ENCODE peak calls at places on chromosomes 16 and 17, in seven cellular contexts. One of them, this sample, is unnamed.

GRCh38 chr17:9258115-9259020 is 237.1 kb downstream of the NTN1 start:
- DNase-seq in fibroblast of pulmonary artery: no peak
- DNase-seq in SK-N-SH: no peak
- DNase-seq in tibial artery: no peak
- DNase-seq in Peyer's patch: no peak
- DNase-seq in astrocyte of the spinal cord: peak; percentile 54
- DNase-seq in mammary epithelial cell: no peak
- DNase-seq in this sample: no peak

GRCh38 chr16:526181-527014 is 1.1 kb upstream of the CAPN15 start:
- DNase-seq in fibroblast of pulmonary artery: peak; percentile 46
- DNase-seq in SK-N-SH: no peak
- DNase-seq in tibial artery: peak; percentile 74
- DNase-seq in Peyer's patch: no peak
- DNase-seq in astrocyte of the spinal cord: peak; percentile 35
- DNase-seq in mammary epithelial cell: peak; percentile 37
- DNase-seq in this sample: peak; percentile 37

GRCh38 chr16:72992142-72992601 is 55.8 kb downstream of the ZFHX3 start:
- DNase-seq in fibroblast of pulmonary artery: no peak
- DNase-seq in SK-N-SH: peak; percentile 37
- DNase-seq in tibial artery: peak; percentile 63
- DNase-seq in Peyer's patch: no peak
- DNase-seq in astrocyte of the spinal cord: no peak
- DNase-seq in mammary epithelial cell: no peak
- DNase-seq in this sample: no peak

GRCh38 chr17:76502326-76503211 is 1.3 kb upstream of the RHBDF2 start:
- DNase-seq in fibroblast of pulmonary artery: no peak
- DNase-seq in SK-N-SH: no peak
- DNase-seq in tibial artery: no peak
- DNase-seq in Peyer's patch: no peak
- DNase-seq in astrocyte of the spinal cord: no peak
- DNase-seq in mammary epithelial cell: no peak
- DNase-seq in this sample: no peak

GRCh38 chr17:79619196-79619595 is 8.3 kb upstream of the RBFOX3 start:
- DNase-seq in fibroblast of pulmonary artery: no peak
- DNase-seq in SK-N-SH: peak; percentile 25
- DNase-seq in tibial artery: peak; percentile 45
- DNase-seq in Peyer's patch: no peak
- DNase-seq in astrocyte of the spinal cord: no peak
- DNase-seq in mammary epithelial cell: no peak
- DNase-seq in this sample: no peak

GRCh38 chr16:85568519-85568918 is 44.6 kb upstream of the GSE1 start:
- DNase-seq in fibroblast of pulmonary artery: no peak
- DNase-seq in SK-N-SH: no peak
- DNase-seq in tibial artery: no peak
- DNase-seq in Peyer's patch: no peak
- DNase-seq in astrocyte of the spinal cord: no peak
- DNase-seq in mammary epithelial cell: no peak
- DNase-seq in this sample: no peak

GRCh38 chr17:14301279-14301760 is 439 bp downstream of the HS3ST3B1 start:
- DNase-seq in fibroblast of pulmonary artery: no peak
- DNase-seq in SK-N-SH: peak; percentile 58
- DNase-seq in tibial artery: no peak
- DNase-seq in Peyer's patch: no peak
- DNase-seq in astrocyte of the spinal cord: peak; percentile 35
- DNase-seq in mammary epithelial cell: no peak
- DNase-seq in this sample: no peak

GRCh38 chr16:27847030-27847550 is 216.4 kb downstream of the GSG1L start:
- DNase-seq in fibroblast of pulmonary artery: no peak
- DNase-seq in SK-N-SH: no peak
- DNase-seq in tibial artery: peak; percentile 42
- DNase-seq in Peyer's patch: no peak
- DNase-seq in astrocyte of the spinal cord: peak; percentile 30
- DNase-seq in mammary epithelial cell: peak; percentile 37
- DNase-seq in this sample: peak; percentile 3

GRCh38 chr16:11639925-11640899 is 28.0 kb upstream of the SNN start:
- DNase-seq in fibroblast of pulmonary artery: peak; percentile 100
- DNase-seq in SK-N-SH: no peak
- DNase-seq in tibial artery: peak; percentile 96
- DNase-seq in Peyer's patch: no peak
- DNase-seq in astrocyte of the spinal cord: peak; percentile 91
- DNase-seq in mammary epithelial cell: peak; percentile 95
- DNase-seq in this sample: peak; percentile 99

GRCh38 chr17:773467-774319 is 8.4 kb downstream of the GLOD4 start:
- DNase-seq in fibroblast of pulmonary artery: no peak
- DNase-seq in SK-N-SH: no peak
- DNase-seq in tibial artery: no peak
- DNase-seq in Peyer's patch: no peak
- DNase-seq in astrocyte of the spinal cord: no peak
- DNase-seq in mammary epithelial cell: no peak
- DNase-seq in this sample: no peak

GRCh38 chr16:24986512-24987303 is 28.5 kb downstream of the ARHGAP17 start:
- DNase-seq in fibroblast of pulmonary artery: peak; percentile 96
- DNase-seq in SK-N-SH: no peak
- DNase-seq in tibial artery: no peak
- DNase-seq in Peyer's patch: no peak
- DNase-seq in astrocyte of the spinal cord: peak; percentile 86
- DNase-seq in mammary epithelial cell: no peak
- DNase-seq in this sample: peak; percentile 93

GRCh38 chr17:42180922-42181850 is at the start of gene KCNH4:
- DNase-seq in fibroblast of pulmonary artery: peak; percentile 83
- DNase-seq in SK-N-SH: peak; percentile 99
- DNase-seq in tibial artery: peak; percentile 80
- DNase-seq in Peyer's patch: peak; percentile 85
- DNase-seq in astrocyte of the spinal cord: peak; percentile 47
- DNase-seq in mammary epithelial cell: peak; percentile 53
- DNase-seq in this sample: peak; percentile 79

GRCh38 chr17:73835605-73836004 is 191.4 kb upstream of the SDK2 start:
- DNase-seq in fibroblast of pulmonary artery: no peak
- DNase-seq in SK-N-SH: no peak
- DNase-seq in tibial artery: no peak
- DNase-seq in Peyer's patch: no peak
- DNase-seq in astrocyte of the spinal cord: no peak
- DNase-seq in mammary epithelial cell: no peak
- DNase-seq in this sample: no peak

GRCh38 chr17:15942207-15942833 is 2.6 kb upstream of the ADORA2B start:
- DNase-seq in fibroblast of pulmonary artery: peak; percentile 57
- DNase-seq in SK-N-SH: no peak
- DNase-seq in tibial artery: no peak
- DNase-seq in Peyer's patch: no peak
- DNase-seq in astrocyte of the spinal cord: no peak
- DNase-seq in mammary epithelial cell: no peak
- DNase-seq in this sample: peak; percentile 58

GRCh38 chr16:84368327-84368996 is at the start of gene ATP2C2:
- DNase-seq in fibroblast of pulmonary artery: no peak
- DNase-seq in SK-N-SH: peak; percentile 38
- DNase-seq in tibial artery: no peak
- DNase-seq in Peyer's patch: no peak
- DNase-seq in astrocyte of the spinal cord: no peak
- DNase-seq in mammary epithelial cell: peak; percentile 62
- DNase-seq in this sample: no peak

GRCh38 chr17:8223356-8224063 is 13.1 kb upstream of the AURKB start:
- DNase-seq in fibroblast of pulmonary artery: peak; percentile 42
- DNase-seq in SK-N-SH: peak; percentile 54
- DNase-seq in tibial artery: peak; percentile 85
- DNase-seq in Peyer's patch: peak; percentile 70
- DNase-seq in astrocyte of the spinal cord: peak; percentile 41
- DNase-seq in mammary epithelial cell: no peak
- DNase-seq in this sample: peak; percentile 57
- TF ChIP-seq CTCF in fibroblast of pulmonary artery: peak; percentile 5
- TF ChIP-seq CTCF in SK-N-SH: peak; percentile 38
- TF ChIP-seq CTCF in tibial artery: no peak
- TF ChIP-seq CTCF in Peyer's patch: no peak
- TF ChIP-seq CTCF in astrocyte of the spinal cord: peak; percentile 22
- TF ChIP-seq CTCF in mammary epithelial cell: peak; percentile 16
- TF ChIP-seq CTCF in this sample: peak; percentile 5

GRCh38 chr16:81598083-81598482 is 153.5 kb downstream of the CMIP start:
- DNase-seq in fibroblast of pulmonary artery: no peak
- DNase-seq in SK-N-SH: no peak
- DNase-seq in tibial artery: no peak
- DNase-seq in Peyer's patch: no peak
- DNase-seq in astrocyte of the spinal cord: no peak
- DNase-seq in mammary epithelial cell: no peak
- DNase-seq in this sample: no peak
- TF ChIP-seq CTCF in fibroblast of pulmonary artery: no peak
- TF ChIP-seq CTCF in SK-N-SH: peak; percentile 21
- TF ChIP-seq CTCF in tibial artery: no peak
- TF ChIP-seq CTCF in Peyer's patch: no peak
- TF ChIP-seq CTCF in astrocyte of the spinal cord: no peak
- TF ChIP-seq CTCF in mammary epithelial cell: peak; percentile 18
- TF ChIP-seq CTCF in this sample: no peak

DNA sequence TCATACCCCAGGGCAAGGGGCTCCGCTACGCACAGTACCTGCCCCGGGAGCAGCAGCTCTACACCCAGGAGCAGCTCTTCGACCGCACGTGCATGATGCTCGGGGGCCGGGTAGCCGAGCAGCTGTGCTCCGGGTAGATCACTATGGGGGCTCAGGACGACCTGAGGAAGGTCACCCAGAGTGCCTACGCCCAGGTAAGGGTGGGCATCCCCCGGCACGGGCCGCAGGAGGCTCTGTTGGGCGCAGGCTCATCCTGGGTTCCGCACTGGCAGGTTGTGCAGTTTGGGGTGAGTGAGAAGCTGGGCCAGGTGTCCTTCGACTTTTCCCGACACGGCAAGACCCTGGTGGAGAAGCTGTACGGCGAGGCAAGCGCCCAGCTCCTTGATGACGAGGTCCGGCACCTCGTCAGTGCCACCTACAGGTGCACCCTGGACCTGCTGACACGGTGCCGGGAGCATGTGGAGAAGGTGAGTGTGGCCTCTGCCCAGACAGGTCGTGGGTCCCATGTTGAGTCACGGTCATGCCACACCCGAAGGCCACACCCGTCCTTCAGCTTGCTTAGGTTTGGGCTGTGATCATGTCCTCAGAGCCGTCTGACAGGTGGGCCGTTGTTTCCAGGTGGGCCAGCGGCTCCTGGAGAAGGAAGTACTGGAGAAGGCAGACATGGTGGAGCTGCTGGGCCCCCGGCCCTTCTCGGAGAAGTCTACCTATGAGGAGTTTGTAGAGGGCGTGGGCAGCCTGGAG is 19.3 kb downstream of the DBNDD1 start:
- DNase-seq in fibroblast of pulmonary artery: no peak
- DNase-seq in SK-N-SH: no peak
- DNase-seq in tibial artery: no peak
- DNase-seq in Peyer's patch: no peak
- DNase-seq in astrocyte of the spinal cord: no peak
- DNase-seq in mammary epithelial cell: no peak
- DNase-seq in this sample: no peak
- TF ChIP-seq CTCF in fibroblast of pulmonary artery: no peak
- TF ChIP-seq CTCF in SK-N-SH: no peak
- TF ChIP-seq CTCF in tibial artery: no peak
- TF ChIP-seq CTCF in Peyer's patch: no peak
- TF ChIP-seq CTCF in astrocyte of the spinal cord: peak; percentile 10
- TF ChIP-seq CTCF in mammary epithelial cell: no peak
- TF ChIP-seq CTCF in this sample: no peak

GRCh38 chr17:18362509-18363020 is 785 bp downstream of the SHMT1 start:
- DNase-seq in fibroblast of pulmonary artery: peak; percentile 11
- DNase-seq in SK-N-SH: peak; percentile 70
- DNase-seq in tibial artery: peak; percentile 76
- DNase-seq in Peyer's patch: peak; percentile 19
- DNase-seq in astrocyte of the spinal cord: peak; percentile 29
- DNase-seq in mammary epithelial cell: peak; percentile 12
- DNase-seq in this sample: peak; percentile 11
- TF ChIP-seq CTCF in fibroblast of pulmonary artery: no peak
- TF ChIP-seq CTCF in SK-N-SH: no peak
- TF ChIP-seq CTCF in tibial artery: no peak
- TF ChIP-seq CTCF in Peyer's patch: no peak
- TF ChIP-seq CTCF in astrocyte of the spinal cord: no peak
- TF ChIP-seq CTCF in mammary epithelial cell: peak; percentile 3
- TF ChIP-seq CTCF in this sample: no peak

GRCh38 chr16:67280090-67281015 is 1.0 kb downstream of the PLEKHG4 start:
- DNase-seq in fibroblast of pulmonary artery: no peak
- DNase-seq in SK-N-SH: no peak
- DNase-seq in tibial artery: no peak
- DNase-seq in Peyer's patch: no peak
- DNase-seq in astrocyte of the spinal cord: no peak
- DNase-seq in mammary epithelial cell: no peak
- DNase-seq in this sample: no peak

GRCh38 chr16:67279296-67280089 is at the start of gene PLEKHG4:
- DNase-seq in fibroblast of pulmonary artery: peak; percentile 64
- DNase-seq in SK-N-SH: peak; percentile 99
- DNase-seq in tibial artery: peak; percentile 76
- DNase-seq in Peyer's patch: peak; percentile 61
- DNase-seq in astrocyte of the spinal cord: peak; percentile 71
- DNase-seq in mammary epithelial cell: peak; percentile 35
- DNase-seq in this sample: peak; percentile 53

GRCh38 chr16:67277999-67278772 is 1.1 kb upstream of the PLEKHG4 start:
- DNase-seq in fibroblast of pulmonary artery: peak; percentile 75
- DNase-seq in SK-N-SH: no peak
- DNase-seq in tibial artery: no peak
- DNase-seq in Peyer's patch: no peak
- DNase-seq in astrocyte of the spinal cord: peak; percentile 85
- DNase-seq in mammary epithelial cell: peak; percentile 51
- DNase-seq in this sample: peak; percentile 76

GRCh38 chr16:67277294-67277998 is 1.9 kb upstream of the PLEKHG4 start:
- DNase-seq in fibroblast of pulmonary artery: peak; percentile 98
- DNase-seq in SK-N-SH: no peak
- DNase-seq in tibial artery: peak; percentile 85
- DNase-seq in Peyer's patch: no peak
- DNase-seq in astrocyte of the spinal cord: peak; percentile 99
- DNase-seq in mammary epithelial cell: peak; percentile 97
- DNase-seq in this sample: peak; percentile 98

GRCh38 chr16:67278773-67279295 is 498 bp upstream of the PLEKHG4 start:
- DNase-seq in fibroblast of pulmonary artery: no peak
- DNase-seq in SK-N-SH: peak; percentile 90
- DNase-seq in tibial artery: no peak
- DNase-seq in Peyer's patch: peak; percentile 39
- DNase-seq in astrocyte of the spinal cord: no peak
- DNase-seq in mammary epithelial cell: no peak
- DNase-seq in this sample: no peak
- TF ChIP-seq CTCF in fibroblast of pulmonary artery: no peak
- TF ChIP-seq CTCF in SK-N-SH: peak; percentile 51
- TF ChIP-seq CTCF in tibial artery: no peak
- TF ChIP-seq CTCF in Peyer's patch: no peak
- TF ChIP-seq CTCF in astrocyte of the spinal cord: peak; percentile 43
- TF ChIP-seq CTCF in mammary epithelial cell: peak; percentile 30
- TF ChIP-seq CTCF in this sample: peak; percentile 11

GRCh38 chr17:19362293-19363113 is at the start of gene B9D1:
- DNase-seq in fibroblast of pulmonary artery: peak; percentile 95
- DNase-seq in SK-N-SH: peak; percentile 99
- DNase-seq in tibial artery: peak; percentile 97
- DNase-seq in Peyer's patch: peak; percentile 92
- DNase-seq in astrocyte of the spinal cord: peak; percentile 92
- DNase-seq in mammary epithelial cell: peak; percentile 88
- DNase-seq in this sample: peak; percentile 93
- TF ChIP-seq CTCF in fibroblast of pulmonary artery: peak; percentile 78
- TF ChIP-seq CTCF in SK-N-SH: peak; percentile 89
- TF ChIP-seq CTCF in tibial artery: peak; percentile 95
- TF ChIP-seq CTCF in Peyer's patch: peak; percentile 97
- TF ChIP-seq CTCF in astrocyte of the spinal cord: peak; percentile 79
- TF ChIP-seq CTCF in mammary epithelial cell: peak; percentile 94
- TF ChIP-seq CTCF in this sample: peak; percentile 84

GRCh38 chr16:5633845-5634440 is 536.3 kb upstream of the EEF2KMT start:
- DNase-seq in fibroblast of pulmonary artery: peak; percentile 21
- DNase-seq in SK-N-SH: peak; percentile 54
- DNase-seq in tibial artery: no peak
- DNase-seq in Peyer's patch: no peak
- DNase-seq in astrocyte of the spinal cord: peak; percentile 3
- DNase-seq in mammary epithelial cell: no peak
- DNase-seq in this sample: peak; percentile 2
- TF ChIP-seq CTCF in fibroblast of pulmonary artery: peak; percentile 25
- TF ChIP-seq CTCF in SK-N-SH: peak; percentile 49
- TF ChIP-seq CTCF in tibial artery: no peak
- TF ChIP-seq CTCF in Peyer's patch: no peak
- TF ChIP-seq CTCF in astrocyte of the spinal cord: peak; percentile 28
- TF ChIP-seq CTCF in mammary epithelial cell: peak; percentile 27
- TF ChIP-seq CTCF in this sample: peak; percentile 40

This sample was measured in cardiac fibroblast.